ENCODE peak calls at places on chromosomes 4 and X, in five cellular contexts. One of them, this sample, is unnamed.

GRCh38 chr4:53057679-53058078 is 195.6 kb downstream of the RASL11B start:
- DNase-seq in left ventricle myocardium inferior: no peak
- DNase-seq in suprapubic skin: no peak
- DNase-seq in OCI-LY7: no peak
- DNase-seq in fibroblast of pulmonary artery: no peak
- DNase-seq in this sample: no peak

GRCh38 chrX:36856849-36857248 is 151.3 kb upstream of the FAM47C start:
- DNase-seq in fibroblast of pulmonary artery: peak; percentile 3
- DNase-seq in suprapubic skin: no peak
- DNase-seq in left ventricle myocardium inferior: no peak
- DNase-seq in OCI-LY7: no peak
- DNase-seq in this sample: no peak

GRCh38 chrX:130340271-130340670 is 552 bp downstream of the SLC25A14 start:
- DNase-seq in fibroblast of pulmonary artery: no peak
- DNase-seq in OCI-LY7: no peak
- DNase-seq in suprapubic skin: no peak
- DNase-seq in left ventricle myocardium inferior: no peak
- DNase-seq in this sample: no peak

GRCh38 chr4:75327804-75328512 is 186.2 kb downstream of the RCHY1 start:
- DNase-seq in suprapubic skin: no peak
- DNase-seq in OCI-LY7: no peak
- DNase-seq in fibroblast of pulmonary artery: peak; percentile 3
- DNase-seq in left ventricle myocardium inferior: no peak
- DNase-seq in this sample: no peak

GRCh38 chr4:110620352-110621327 is 2.2 kb downstream of the PITX2 start:
- DNase-seq in left ventricle myocardium inferior: no peak
- DNase-seq in suprapubic skin: no peak
- DNase-seq in fibroblast of pulmonary artery: peak; percentile 17
- DNase-seq in OCI-LY7: peak; percentile 67
- DNase-seq in this sample: no peak

GRCh38 chrX:131059231-131059630 is 1.1 kb downstream of the ARHGAP36 start:
- DNase-seq in left ventricle myocardium inferior: no peak
- DNase-seq in OCI-LY7: no peak
- DNase-seq in fibroblast of pulmonary artery: no peak
- DNase-seq in suprapubic skin: no peak
- DNase-seq in this sample: no peak

GRCh38 chr4:84309191-84309590 is 189.9 kb downstream of the NKX6-1 start:
- DNase-seq in suprapubic skin: no peak
- DNase-seq in left ventricle myocardium inferior: no peak
- DNase-seq in fibroblast of pulmonary artery: no peak
- DNase-seq in OCI-LY7: no peak
- DNase-seq in this sample: no peak

GRCh38 chrX:136880452-136881013 is at the start of gene RBMX:
- DNase-seq in left ventricle myocardium inferior: peak; percentile 89
- DNase-seq in suprapubic skin: peak; percentile 88
- DNase-seq in fibroblast of pulmonary artery: peak; percentile 96
- DNase-seq in OCI-LY7: peak; percentile 93
- DNase-seq in this sample: peak; percentile 92

GRCh38 chr4:101667348-101667747 is 123.2 kb upstream of the BANK1 start:
- DNase-seq in fibroblast of pulmonary artery: no peak
- DNase-seq in OCI-LY7: no peak
- DNase-seq in suprapubic skin: no peak
- DNase-seq in left ventricle myocardium inferior: no peak
- DNase-seq in this sample: peak; percentile 19

GRCh38 chrX:39643533-39643932 is 454.2 kb downstream of the BCOR start:
- DNase-seq in left ventricle myocardium inferior: no peak
- DNase-seq in OCI-LY7: no peak
- DNase-seq in suprapubic skin: no peak
- DNase-seq in fibroblast of pulmonary artery: no peak
- DNase-seq in this sample: no peak

GRCh38 chr4:125735107-125735506 is 420.4 kb downstream of the FAT4 start:
- DNase-seq in OCI-LY7: no peak
- DNase-seq in left ventricle myocardium inferior: no peak
- DNase-seq in fibroblast of pulmonary artery: peak; percentile 97
- DNase-seq in suprapubic skin: no peak
- DNase-seq in this sample: peak; percentile 92

GRCh38 chr4:827209-828081 is 1.5 kb upstream of the CPLX1 start:
- DNase-seq in fibroblast of pulmonary artery: no peak
- DNase-seq in left ventricle myocardium inferior: no peak
- DNase-seq in suprapubic skin: peak; percentile 59
- DNase-seq in OCI-LY7: no peak
- DNase-seq in this sample: no peak

GRCh38 chrX:129957241-129958099 is 25.0 kb upstream of the BCORL1 start:
- DNase-seq in suprapubic skin: no peak
- DNase-seq in left ventricle myocardium inferior: peak; percentile 67
- DNase-seq in OCI-LY7: peak; percentile 77
- DNase-seq in fibroblast of pulmonary artery: peak; percentile 30
- DNase-seq in this sample: peak; percentile 38

GRCh38 chr4:8310306-8310705 is 40.8 kb downstream of the HTRA3 start:
- DNase-seq in OCI-LY7: no peak
- DNase-seq in fibroblast of pulmonary artery: no peak
- DNase-seq in left ventricle myocardium inferior: no peak
- DNase-seq in suprapubic skin: no peak
- DNase-seq in this sample: no peak

GRCh38 chr4:83114576-83114975 is at the start of gene PLAC8:
- DNase-seq in left ventricle myocardium inferior: no peak
- DNase-seq in fibroblast of pulmonary artery: no peak
- DNase-seq in OCI-LY7: no peak
- DNase-seq in suprapubic skin: no peak
- DNase-seq in this sample: no peak

GRCh38 chrX:67720344-67720743 is 176.5 kb downstream of the AR start:
- DNase-seq in suprapubic skin: no peak
- DNase-seq in fibroblast of pulmonary artery: peak; percentile 25
- DNase-seq in left ventricle myocardium inferior: no peak
- DNase-seq in OCI-LY7: no peak
- DNase-seq in this sample: peak; percentile 26

GRCh38 chr4:147108409-147108808 is 162.7 kb upstream of the TTC29 start:
- DNase-seq in fibroblast of pulmonary artery: peak; percentile 44
- DNase-seq in OCI-LY7: no peak
- DNase-seq in left ventricle myocardium inferior: no peak
- DNase-seq in suprapubic skin: no peak
- DNase-seq in this sample: peak; percentile 66

GRCh38 chr4:147104768-147105167 is 159.1 kb upstream of the TTC29 start:
- DNase-seq in fibroblast of pulmonary artery: no peak
- DNase-seq in suprapubic skin: no peak
- DNase-seq in OCI-LY7: no peak
- DNase-seq in left ventricle myocardium inferior: no peak
- DNase-seq in this sample: no peak

GRCh38 chr4:147101678-147102077 is 156.0 kb upstream of the TTC29 start:
- DNase-seq in left ventricle myocardium inferior: no peak
- DNase-seq in suprapubic skin: no peak
- DNase-seq in fibroblast of pulmonary artery: no peak
- DNase-seq in OCI-LY7: no peak
- DNase-seq in this sample: no peak

GRCh38 chr4:147102596-147102995 is 156.9 kb upstream of the TTC29 start:
- DNase-seq in left ventricle myocardium inferior: no peak
- DNase-seq in suprapubic skin: no peak
- DNase-seq in fibroblast of pulmonary artery: no peak
- DNase-seq in OCI-LY7: no peak
- DNase-seq in this sample: no peak

GRCh38 chr4:147103403-147103946 is 157.8 kb upstream of the TTC29 start:
- DNase-seq in fibroblast of pulmonary artery: peak; percentile 96
- DNase-seq in left ventricle myocardium inferior: no peak
- DNase-seq in suprapubic skin: peak; percentile 78
- DNase-seq in OCI-LY7: no peak
- DNase-seq in this sample: peak; percentile 97
- H3K4me3 ChIP-seq in fibroblast of pulmonary artery: peak overlapping the region; percentile 10
- H3K4me3 ChIP-seq in left ventricle myocardium inferior: no peak overlapping the region
- H3K4me3 ChIP-seq in suprapubic skin: no peak overlapping the region
- H3K4me3 ChIP-seq in OCI-LY7: no peak overlapping the region
- H3K4me3 ChIP-seq in this sample: peak overlapping the region; percentile 1

DNA sequence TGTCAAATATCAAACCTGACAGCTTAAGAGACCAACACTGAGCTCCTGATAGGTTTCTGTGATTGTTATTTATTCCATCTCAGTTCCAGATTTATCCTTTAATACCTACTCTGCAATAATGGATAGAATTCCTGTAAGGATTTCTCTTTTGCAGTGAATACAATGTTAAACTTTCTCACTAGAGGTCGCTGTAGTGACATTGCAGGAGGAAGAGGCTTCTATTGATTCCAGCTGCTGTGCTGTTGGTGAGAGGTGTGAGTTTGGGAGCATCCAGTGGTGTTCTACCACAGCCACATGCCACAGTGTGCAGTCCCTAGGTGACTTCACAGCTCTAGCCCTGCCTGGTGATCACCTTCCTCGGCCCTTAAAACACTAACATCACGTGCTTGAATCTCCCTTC is 34.6 kb upstream of the DCAF8L2 start:
- DNase-seq in OCI-LY7: peak; percentile 0
- DNase-seq in suprapubic skin: no peak
- DNase-seq in left ventricle myocardium inferior: no peak
- DNase-seq in fibroblast of pulmonary artery: peak; percentile 71
- DNase-seq in this sample: no peak
- TF ChIP-seq CTCF in OCI-LY7: peak; percentile 54
- TF ChIP-seq CTCF in suprapubic skin: no peak
- TF ChIP-seq CTCF in left ventricle myocardium inferior: peak; percentile 59
- TF ChIP-seq CTCF in fibroblast of pulmonary artery: peak; percentile 63
- TF ChIP-seq CTCF in this sample: no peak

GRCh38 chrX:153930011-153930910 is 4.2 kb upstream of the ARHGAP4 start:
- DNase-seq in fibroblast of pulmonary artery: no peak
- DNase-seq in OCI-LY7: no peak
- DNase-seq in left ventricle myocardium inferior: no peak
- DNase-seq in suprapubic skin: no peak
- DNase-seq in this sample: no peak

GRCh38 chrX:153929576-153929975 is 3.5 kb upstream of the ARHGAP4 start:
- DNase-seq in fibroblast of pulmonary artery: no peak
- DNase-seq in left ventricle myocardium inferior: no peak
- DNase-seq in suprapubic skin: no peak
- DNase-seq in OCI-LY7: no peak
- DNase-seq in this sample: no peak

GRCh38 chrX:153927936-153928760 is 2.1 kb upstream of the ARHGAP4 start:
- DNase-seq in fibroblast of pulmonary artery: peak; percentile 98
- DNase-seq in left ventricle myocardium inferior: peak; percentile 94
- DNase-seq in suprapubic skin: peak; percentile 95
- DNase-seq in OCI-LY7: peak; percentile 96
- DNase-seq in this sample: peak; percentile 98

GRCh38 chrX:153927686-153927935 is 1.5 kb upstream of the ARHGAP4 start:
- DNase-seq in fibroblast of pulmonary artery: no peak
- DNase-seq in OCI-LY7: no peak
- DNase-seq in left ventricle myocardium inferior: no peak
- DNase-seq in suprapubic skin: no peak
- DNase-seq in this sample: peak; percentile 8

GRCh38 chrX:153928846-153929245 is 2.8 kb upstream of the ARHGAP4 start:
- DNase-seq in suprapubic skin: no peak
- DNase-seq in left ventricle myocardium inferior: no peak
- DNase-seq in fibroblast of pulmonary artery: no peak
- DNase-seq in OCI-LY7: no peak
- DNase-seq in this sample: no peak
- H3K4me3 ChIP-seq in suprapubic skin: peak overlapping the region; percentile 59
- H3K4me3 ChIP-seq in left ventricle myocardium inferior: peak overlapping the region; percentile 71
- H3K4me3 ChIP-seq in fibroblast of pulmonary artery: no peak overlapping the region
- H3K4me3 ChIP-seq in OCI-LY7: peak overlapping the region; percentile 69
- H3K4me3 ChIP-seq in this sample: no peak overlapping the region

DNA sequence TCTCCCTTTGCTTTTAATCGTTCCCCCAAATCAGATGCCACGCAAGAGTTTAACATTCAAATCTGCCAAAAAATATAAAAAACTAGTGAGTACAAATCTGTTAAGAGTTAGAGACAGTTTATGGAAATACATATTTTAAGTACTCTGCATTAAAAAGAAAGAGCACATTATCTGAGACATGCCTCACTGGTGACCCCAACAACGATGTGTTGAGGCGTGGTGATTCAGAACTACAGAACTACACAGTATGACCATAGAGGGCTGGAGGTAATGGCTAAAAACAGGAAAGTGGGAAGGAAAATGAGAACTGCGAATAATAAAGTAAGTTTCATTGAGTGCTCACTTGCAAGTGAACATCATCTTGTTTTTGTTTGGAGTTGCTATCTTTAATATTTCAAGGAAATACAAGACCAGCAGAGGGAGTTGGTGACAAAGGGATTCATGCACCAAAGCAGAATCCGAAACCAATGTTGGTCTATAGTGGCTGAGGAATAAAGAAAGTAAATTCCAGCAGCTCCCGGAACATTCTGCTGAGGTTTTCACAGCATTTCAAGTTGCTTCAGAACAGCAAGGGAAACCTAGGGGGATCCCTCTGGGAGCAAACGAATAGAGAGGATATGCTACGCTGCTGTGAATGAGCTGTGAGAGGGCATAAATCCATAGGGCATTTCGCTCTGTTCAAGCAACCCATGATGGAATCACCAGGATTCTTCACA is 92.2 kb downstream of the DCHS2 start:
- DNase-seq in fibroblast of pulmonary artery: peak; percentile 12
- DNase-seq in suprapubic skin: no peak
- DNase-seq in left ventricle myocardium inferior: no peak
- DNase-seq in OCI-LY7: no peak
- DNase-seq in this sample: peak; percentile 60
- TF ChIP-seq CTCF in fibroblast of pulmonary artery: peak; percentile 7
- TF ChIP-seq CTCF in suprapubic skin: no peak
- TF ChIP-seq CTCF in left ventricle myocardium inferior: peak; percentile 35
- TF ChIP-seq CTCF in OCI-LY7: peak; percentile 48
- TF ChIP-seq CTCF in this sample: peak; percentile 66

GRCh38 chr4:6752486-6752829 is 30.1 kb upstream of the KIAA0232 start:
- DNase-seq in OCI-LY7: no peak
- DNase-seq in fibroblast of pulmonary artery: no peak
- DNase-seq in left ventricle myocardium inferior: no peak
- DNase-seq in suprapubic skin: no peak
- DNase-seq in this sample: no peak

GRCh38 chr4:6754481-6755087 is 27.9 kb upstream of the KIAA0232 start:
- DNase-seq in suprapubic skin: no peak
- DNase-seq in fibroblast of pulmonary artery: no peak
- DNase-seq in left ventricle myocardium inferior: no peak
- DNase-seq in OCI-LY7: no peak
- DNase-seq in this sample: no peak

GRCh38 chr4:6753103-6753560 is 29.4 kb upstream of the KIAA0232 start:
- DNase-seq in fibroblast of pulmonary artery: no peak
- DNase-seq in OCI-LY7: no peak
- DNase-seq in left ventricle myocardium inferior: no peak
- DNase-seq in suprapubic skin: no peak
- DNase-seq in this sample: no peak

GRCh38 chr4:6755088-6755753 is 27.3 kb upstream of the KIAA0232 start:
- DNase-seq in fibroblast of pulmonary artery: no peak
- DNase-seq in left ventricle myocardium inferior: no peak
- DNase-seq in suprapubic skin: no peak
- DNase-seq in OCI-LY7: no peak
- DNase-seq in this sample: no peak

DNA sequence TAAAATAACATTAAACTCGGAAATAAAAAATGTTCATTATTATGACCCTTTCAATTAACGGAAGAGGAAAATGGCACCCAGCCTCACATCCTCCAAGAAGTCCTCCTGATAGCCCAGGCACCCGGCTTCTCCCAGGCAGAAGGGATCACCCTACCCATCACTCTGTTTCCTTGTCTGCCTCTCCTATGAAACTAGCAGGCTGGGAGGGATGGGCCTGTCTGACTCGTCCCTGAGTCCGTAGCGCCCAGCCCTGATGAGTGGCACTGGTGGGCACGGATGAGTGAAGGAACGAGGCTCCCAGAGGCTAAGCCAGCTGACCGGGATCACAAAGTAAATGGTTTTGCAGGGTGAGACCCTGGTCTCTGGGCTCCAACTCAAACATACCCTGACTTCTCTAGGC is 28.6 kb upstream of the KIAA0232 start:
- DNase-seq in fibroblast of pulmonary artery: no peak
- DNase-seq in suprapubic skin: no peak
- DNase-seq in left ventricle myocardium inferior: no peak
- DNase-seq in OCI-LY7: no peak
- DNase-seq in this sample: no peak
- H3K4me3 ChIP-seq in fibroblast of pulmonary artery: no peak overlapping the region
- H3K4me3 ChIP-seq in suprapubic skin: no peak overlapping the region
- H3K4me3 ChIP-seq in left ventricle myocardium inferior: no peak overlapping the region
- H3K4me3 ChIP-seq in OCI-LY7: no peak overlapping the region
- H3K4me3 ChIP-seq in this sample: no peak overlapping the region

This sample was measured in AG10803.